ENCODE peak calls at places on chromosome 4, in six cellular contexts. K is activated T-cell treated with anti-CD3 and anti-CD28 coated beads, Interleukin-2, amount 50 U/mL, for 4 hours; U is esophagus muscularis mucosa; E is substantia nigra; W is adipocyte; G is WTC11. A is an unnamed sample.

GRCh38 chr4:40395908-40396806 is 61.0 kb downstream of the CHRNA9 start:
- DNase-seq in K (no peak), W (peak), U (no peak), E (no peak), G (no peak), A (no peak)

GRCh38 chr4:147777456-147778091 is 45.7 kb downstream of the ARHGAP10 start:
- DNase-seq in G (no peak), W (no peak), U (no peak), E (no peak), K (no peak), A (no peak)

GRCh38 chr4:121555315-121556107 is 141.3 kb downstream of the ANXA5 start:
- DNase-seq in G (no peak), W (peak), K (no peak), U (no peak), E (no peak), A (peak)

GRCh38 chr4:126404549-126404948 is 1089.8 kb downstream of the FAT4 start:
- DNase-seq in W (no peak), K (no peak), E (no peak), U (no peak), G (no peak), A (no peak)

GRCh38 chr4:7805533-7806079 is 134.1 kb downstream of the AFAP1 start:
- DNase-seq in W (peak), G (no peak), K (no peak), E (no peak), U (no peak), A (no peak)

GRCh38 chr4:102867278-102868152 is 1.3 kb upstream of the CISD2 start:
- DNase-seq in G (no peak), E (no peak), W (no peak), K (no peak), U (no peak), A (peak)

GRCh38 chr4:119209077-119209476 is 3.4 kb upstream of the USP53 start:
- DNase-seq in G (no peak), E (no peak), K (peak), U (no peak), W (peak), A (no peak)

GRCh38 chr4:109548655-109549054 is 11.4 kb upstream of the MCUB start:
- DNase-seq in G (no peak), E (no peak), U (no peak), W (peak), K (no peak), A (no peak)

GRCh38 chr4:4524364-4524763 is 17.5 kb downstream of the STX18 start:
- DNase-seq in G (peak), W (no peak), E (no peak), K (no peak), U (no peak), A (peak)

GRCh38 chr4:121998024-121998423 is 46.2 kb upstream of the TRPC3 start:
- DNase-seq in U (no peak), G (peak), K (no peak), E (no peak), W (no peak), A (peak)

GRCh38 chr4:125187621-125188176 is 127.1 kb upstream of the FAT4 start:
- DNase-seq in W (peak), E (peak), U (no peak), G (no peak), K (no peak), A (no peak)

GRCh38 chr4:100576570-100576969 is 58.7 kb upstream of the EMCN start:
- DNase-seq in G (no peak), W (no peak), U (no peak), E (no peak), K (no peak), A (peak)

GRCh38 chr4:31741321-31741720 is 1021.2 kb downstream of the PCDH7 start:
- DNase-seq in G (no peak), W (peak), E (no peak), K (no peak), U (no peak), A (no peak)

GRCh38 chr4:41428941-41429669 is 108.9 kb upstream of the LIMCH1 start:
- DNase-seq in E (no peak), K (no peak), G (no peak), U (no peak), W (no peak), A (no peak)